ENCODE peak calls at places on chromosomes 3 and 15, in seven cellular contexts. N is body of pancreas, Y is AG09309, O is gastrocnemius medialis, K is lower leg skin, H is esophagus squamous epithelium, E is tibial artery. X is an unnamed sample.

GRCh38 chr3:144557515-144557914 is 585.9 kb downstream of the DIPK2A start:
- DNase-seq in K (no peak), H (no peak), Y (no peak), O (no peak), E (no peak), N (no peak), X (no peak)

GRCh38 chr3:38111696-38112377 is 25.1 kb downstream of the ACAA1 start:
- DNase-seq in Y (no peak), K (peak; percentile 77), E (peak; percentile 14), O (no peak), H (no peak), N (peak; percentile 2), X (no peak)

GRCh38 chr3:2623463-2623862 is 486.7 kb downstream of the IL5RA start:
- DNase-seq in E (no peak), K (no peak), O (no peak), N (no peak), Y (no peak), H (no peak), X (peak; percentile 4)

GRCh38 chr15:66252411-66253295 is 897 bp downstream of the MEGF11 start:
- DNase-seq in N (peak; percentile 73), K (no peak), Y (no peak), H (no peak), O (no peak), E (peak; percentile 42), X (peak; percentile 48)

GRCh38 chr15:52551762-52552161 is 17.1 kb downstream of the ARPP19 start:
- DNase-seq in Y (no peak), K (no peak), E (no peak), H (no peak), N (no peak), O (no peak), X (no peak)

GRCh38 chr15:60426870-60427528 is 29.2 kb upstream of the ANXA2 start:
- DNase-seq in N (no peak), O (no peak), K (no peak), H (no peak), E (no peak), Y (peak; percentile 45), X (peak; percentile 71)

GRCh38 chr3:4494807-4495200 is 1.7 kb downstream of the ITPR1 start:
- DNase-seq in H (no peak), Y (no peak), K (no peak), O (no peak), E (no peak), N (no peak), X (no peak)

GRCh38 chr3:78728406-78729145 is 1039.2 kb downstream of the ROBO1 start:
- DNase-seq in E (peak; percentile 26), K (peak; percentile 88), H (no peak), Y (no peak), N (peak; percentile 66), O (peak; percentile 30), X (peak; percentile 81)

GRCh38 chr3:69786854-69787253 is 47.6 kb downstream of the MITF start:
- DNase-seq in Y (no peak), E (no peak), O (no peak), N (no peak), H (no peak), K (no peak), X (no peak)

GRCh38 chr15:60840703-60841411 is 361.9 kb upstream of the ICE2 start:
- DNase-seq in H (no peak), O (no peak), Y (no peak), K (no peak), E (no peak), N (no peak), X (no peak)

GRCh38 chr15:29849716-29850115 is 27.4 kb upstream of the TJP1 start:
- DNase-seq in E (no peak), O (no peak), Y (no peak), N (no peak), K (no peak), H (no peak), X (no peak)

GRCh38 chr15:96887730-96888129 is 557.2 kb downstream of the NR2F2 start:
- DNase-seq in N (no peak), O (no peak), Y (no peak), H (no peak), K (no peak), E (no peak), X (peak; percentile 40)

GRCh38 chr3:16423298-16423697 is 90.2 kb downstream of the RFTN1 start:
- DNase-seq in H (no peak), N (no peak), O (no peak), E (no peak), Y (no peak), K (no peak), X (no peak)

GRCh38 chr15:26455828-26456227 is 317.0 kb downstream of the GABRB3 start:
- DNase-seq in O (no peak), Y (no peak), E (no peak), N (no peak), K (no peak), H (no peak), X (no peak)

GRCh38 chr15:100330629-100331215 is 11.1 kb downstream of the ADAMTS17 start:
- DNase-seq in O (no peak), N (no peak), K (peak; percentile 58), H (no peak), E (no peak), Y (no peak), X (no peak)

GRCh38 chr3:129039271-129040038 is 21.1 kb upstream of the GP9 start:
- DNase-seq in H (no peak), E (no peak), O (no peak), Y (no peak), K (no peak), N (peak; percentile 52), X (no peak)

GRCh38 chr15:79067434-79067833 is 23.1 kb downstream of the RASGRF1 start:
- DNase-seq in H (no peak), N (peak; percentile 20), K (no peak), Y (no peak), O (no peak), E (no peak), X (peak; percentile 7)

GRCh38 chr15:59532770-59533379 is 78.7 kb upstream of the GCNT3 start:
- DNase-seq in Y (no peak), N (peak; percentile 32), K (no peak), E (no peak), H (no peak), O (no peak), X (peak; percentile 60)

GRCh38 chr3:175121225-175121624 is 262.1 kb downstream of the NAALADL2 start:
- DNase-seq in Y (no peak), E (no peak), K (no peak), O (no peak), H (no peak), N (no peak), X (no peak)

GRCh38 chr15:36429707-36430106 is 149.7 kb upstream of the CDIN1 start:
- DNase-seq in Y (no peak), E (no peak), O (no peak), H (no peak), K (no peak), N (no peak), X (no peak)

GRCh38 chr3:9930804-9931418 is 2.7 kb upstream of the CRELD1 start:
- DNase-seq in K (no peak), O (no peak), H (no peak), Y (no peak), N (no peak), E (no peak), X (peak; percentile 45)

GRCh38 chr15:51299187-51300015 is 39.0 kb downstream of the CYP19A1 start:
- DNase-seq in K (no peak), H (no peak), N (no peak), E (no peak), O (no peak), Y (no peak), X (no peak)

GRCh38 chr15:49852756-49853155 is 231.9 kb downstream of the DTWD1 start:
- DNase-seq in H (no peak), N (no peak), O (no peak), E (no peak), Y (no peak), K (no peak), X (peak; percentile 54)

GRCh38 chr15:99408236-99409096 is 157.2 kb downstream of the LRRC28 start:
- DNase-seq in E (no peak), O (no peak), K (peak; percentile 82), Y (peak; percentile 49), H (no peak), N (no peak), X (peak; percentile 91)

GRCh38 chr15:62165029-62165792 is at the start of gene C2CD4B:
- DNase-seq in N (peak; percentile 95), E (peak; percentile 24), O (no peak), H (no peak), K (peak; percentile 91), Y (no peak), X (no peak)

GRCh38 chr15:78461171-78461881 is 23.3 kb downstream of the IREB2 start:
- DNase-seq in O (no peak), N (no peak), E (no peak), K (no peak), Y (no peak), H (no peak), X (peak; percentile 32)

GRCh38 chr3:126081618-126082333 is 2.1 kb downstream of the SLC41A3 start:
- DNase-seq in E (no peak), K (peak; percentile 90), H (no peak), O (peak; percentile 98), N (peak; percentile 37), Y (no peak), X (peak; percentile 21)
- TF ChIP-seq CTCF in E (no peak), K (no peak), H (peak; percentile 49), O (peak; percentile 79), N (no peak), Y (peak; percentile 40), X (peak; percentile 56)

DNA sequence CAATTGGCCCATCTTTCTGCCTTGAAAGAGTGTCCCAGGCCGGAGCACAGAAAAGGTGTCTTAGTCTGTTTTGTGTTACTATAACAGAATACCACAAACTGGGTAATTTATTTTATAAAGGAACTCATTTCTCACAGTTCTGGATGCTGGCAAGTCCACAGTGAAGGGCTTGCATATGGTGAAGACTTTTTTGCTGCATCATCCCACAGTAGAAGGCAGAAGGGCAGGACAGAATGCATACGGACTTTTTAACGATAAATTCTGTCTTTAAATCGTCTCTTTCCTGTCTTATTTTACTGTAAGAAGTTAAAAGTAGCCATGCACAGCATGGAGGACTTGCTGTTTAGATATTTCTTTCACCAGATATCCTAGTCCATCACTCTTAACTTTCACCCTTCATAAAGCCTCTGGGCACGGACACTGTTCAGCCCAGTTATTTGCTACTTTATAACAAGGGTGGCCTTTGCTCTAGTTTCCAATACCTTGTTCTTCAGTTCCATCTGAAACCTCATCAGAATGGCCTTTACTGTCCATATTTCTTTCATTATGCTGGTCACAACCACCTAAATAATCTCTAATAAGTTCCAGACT is 10.3 kb upstream of the EIF1B start:
- DNase-seq in O (no peak), E (no peak), N (no peak), Y (no peak), K (no peak), H (no peak), X (no peak)
- H3K4me3 ChIP-seq in O (no peak overlapping the region), E (no peak overlapping the region), N (no peak overlapping the region), Y (no peak overlapping the region), K (no peak overlapping the region), H (no peak overlapping the region), X (no peak overlapping the region)

DNA sequence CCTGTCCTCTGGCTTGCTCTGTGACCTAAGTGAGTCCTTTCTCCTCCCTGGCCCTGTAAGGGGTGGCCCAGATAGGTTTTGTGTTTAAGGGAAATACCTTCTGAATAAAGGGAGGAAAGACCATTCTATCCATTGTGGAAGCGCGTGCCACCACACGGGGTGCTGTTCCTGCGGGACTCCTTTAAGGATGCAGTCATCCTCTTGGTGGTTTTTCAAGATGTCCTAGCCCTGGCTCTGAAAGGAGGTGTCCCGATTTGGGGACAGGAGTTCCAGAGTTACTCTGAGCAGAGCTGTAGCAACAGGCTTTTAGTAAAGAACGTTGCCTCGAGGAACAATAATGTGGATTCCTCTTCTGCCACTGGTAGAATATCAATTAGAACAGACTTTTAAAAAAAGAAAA is 9.6 kb downstream of the SLC6A6 start:
- DNase-seq in Y (no peak), O (no peak), H (no peak), E (no peak), K (no peak), N (no peak), X (no peak)
- TF ChIP-seq CTCF in Y (peak; percentile 11), O (no peak), H (no peak), E (no peak), K (no peak), N (no peak), X (peak; percentile 46)

GRCh38 chr3:22210693-22211092 is 459.7 kb upstream of the ZNF385D start:
- DNase-seq in E (no peak), N (no peak), H (no peak), O (no peak), K (no peak), Y (no peak), X (no peak)
- H3K4me3 ChIP-seq in E (no peak overlapping the region), N (no peak overlapping the region), H (no peak overlapping the region), O (no peak overlapping the region), K (no peak overlapping the region), Y (no peak overlapping the region), X (no peak overlapping the region)

X was measured in choroid plexus epithelial cell.